ENCODE peak calls at places on chromosomes 13 and 19, in ten cellular contexts. One of them, this sample, is unnamed.

GRCh38 chr13:79448413-79448812 is 32.5 kb upstream of the NDFIP2 start:
- DNase-seq in natural killer cell: no peak
- DNase-seq in glutamatergic neuron: no peak
- DNase-seq in NT2/D1: no peak
- DNase-seq in activated CD4-positive, alpha-beta T cell treated with anti-CD3 and anti-CD28 coated beads for 4 hours: no peak
- DNase-seq in anterior cingulate cortex: no peak
- DNase-seq in T-cell: no peak
- DNase-seq in amniotic epithelial cell: no peak
- DNase-seq in breast epithelium: no peak
- DNase-seq in BE2C: no peak
- DNase-seq in this sample: no peak

GRCh38 chr19:9329999-9330398 is 6.0 kb downstream of the ZNF559 start:
- DNase-seq in natural killer cell: no peak
- DNase-seq in glutamatergic neuron: no peak
- DNase-seq in BE2C: no peak
- DNase-seq in activated CD4-positive, alpha-beta T cell treated with anti-CD3 and anti-CD28 coated beads for 4 hours: no peak
- DNase-seq in breast epithelium: no peak
- DNase-seq in amniotic epithelial cell: peak
- DNase-seq in anterior cingulate cortex: no peak
- DNase-seq in T-cell: no peak
- DNase-seq in NT2/D1: no peak
- DNase-seq in this sample: no peak

GRCh38 chr13:67217914-67218313 is 12.2 kb downstream of the PCDH9 start:
- DNase-seq in BE2C: no peak
- DNase-seq in NT2/D1: no peak
- DNase-seq in glutamatergic neuron: no peak
- DNase-seq in natural killer cell: no peak
- DNase-seq in amniotic epithelial cell: no peak
- DNase-seq in activated CD4-positive, alpha-beta T cell treated with anti-CD3 and anti-CD28 coated beads for 4 hours: no peak
- DNase-seq in breast epithelium: no peak
- DNase-seq in anterior cingulate cortex: no peak
- DNase-seq in T-cell: no peak
- DNase-seq in this sample: no peak

GRCh38 chr13:45751882-45752281 is 49.8 kb downstream of the CBY2 start:
- DNase-seq in T-cell: no peak
- DNase-seq in BE2C: no peak
- DNase-seq in anterior cingulate cortex: no peak
- DNase-seq in activated CD4-positive, alpha-beta T cell treated with anti-CD3 and anti-CD28 coated beads for 4 hours: no peak
- DNase-seq in NT2/D1: no peak
- DNase-seq in amniotic epithelial cell: no peak
- DNase-seq in natural killer cell: no peak
- DNase-seq in glutamatergic neuron: no peak
- DNase-seq in breast epithelium: no peak
- DNase-seq in this sample: no peak

GRCh38 chr19:30060872-30061556 is 119.0 kb downstream of the URI1 start:
- DNase-seq in T-cell: no peak
- DNase-seq in anterior cingulate cortex: no peak
- DNase-seq in amniotic epithelial cell: no peak
- DNase-seq in activated CD4-positive, alpha-beta T cell treated with anti-CD3 and anti-CD28 coated beads for 4 hours: no peak
- DNase-seq in glutamatergic neuron: no peak
- DNase-seq in BE2C: no peak
- DNase-seq in NT2/D1: no peak
- DNase-seq in natural killer cell: no peak
- DNase-seq in breast epithelium: no peak
- DNase-seq in this sample: no peak

GRCh38 chr13:113013878-113014751 is 45.1 kb downstream of the MCF2L start:
- DNase-seq in amniotic epithelial cell: no peak
- DNase-seq in NT2/D1: no peak
- DNase-seq in anterior cingulate cortex: no peak
- DNase-seq in natural killer cell: no peak
- DNase-seq in BE2C: no peak
- DNase-seq in breast epithelium: no peak
- DNase-seq in activated CD4-positive, alpha-beta T cell treated with anti-CD3 and anti-CD28 coated beads for 4 hours: no peak
- DNase-seq in T-cell: no peak
- DNase-seq in glutamatergic neuron: peak
- DNase-seq in this sample: peak

GRCh38 chr19:8611890-8612806 is 1.6 kb upstream of the ADAMTS10 start:
- DNase-seq in amniotic epithelial cell: peak
- DNase-seq in NT2/D1: peak
- DNase-seq in activated CD4-positive, alpha-beta T cell treated with anti-CD3 and anti-CD28 coated beads for 4 hours: no peak
- DNase-seq in T-cell: no peak
- DNase-seq in anterior cingulate cortex: no peak
- DNase-seq in natural killer cell: no peak
- DNase-seq in breast epithelium: no peak
- DNase-seq in BE2C: no peak
- DNase-seq in glutamatergic neuron: no peak
- DNase-seq in this sample: no peak

GRCh38 chr13:47085346-47085745 is 188.5 kb upstream of the HTR2A start:
- DNase-seq in T-cell: no peak
- DNase-seq in glutamatergic neuron: no peak
- DNase-seq in activated CD4-positive, alpha-beta T cell treated with anti-CD3 and anti-CD28 coated beads for 4 hours: no peak
- DNase-seq in breast epithelium: no peak
- DNase-seq in NT2/D1: no peak
- DNase-seq in natural killer cell: no peak
- DNase-seq in amniotic epithelial cell: peak
- DNase-seq in BE2C: no peak
- DNase-seq in anterior cingulate cortex: no peak
- DNase-seq in this sample: no peak

GRCh38 chr13:100300708-100301107 is 211.8 kb downstream of the PCCA start:
- DNase-seq in anterior cingulate cortex: no peak
- DNase-seq in amniotic epithelial cell: no peak
- DNase-seq in activated CD4-positive, alpha-beta T cell treated with anti-CD3 and anti-CD28 coated beads for 4 hours: no peak
- DNase-seq in breast epithelium: no peak
- DNase-seq in BE2C: peak
- DNase-seq in glutamatergic neuron: peak
- DNase-seq in T-cell: no peak
- DNase-seq in NT2/D1: no peak
- DNase-seq in natural killer cell: no peak
- DNase-seq in this sample: peak

GRCh38 chr13:114166381-114167131 is 12.5 kb upstream of the CFAP97D2 start:
- DNase-seq in breast epithelium: peak
- DNase-seq in BE2C: no peak
- DNase-seq in glutamatergic neuron: no peak
- DNase-seq in activated CD4-positive, alpha-beta T cell treated with anti-CD3 and anti-CD28 coated beads for 4 hours: no peak
- DNase-seq in T-cell: no peak
- DNase-seq in natural killer cell: no peak
- DNase-seq in amniotic epithelial cell: no peak
- DNase-seq in NT2/D1: no peak
- DNase-seq in anterior cingulate cortex: peak
- DNase-seq in this sample: no peak

GRCh38 chr19:21691656-21692055 is 75.7 kb downstream of the ZNF100 start:
- DNase-seq in breast epithelium: no peak
- DNase-seq in glutamatergic neuron: no peak
- DNase-seq in anterior cingulate cortex: no peak
- DNase-seq in BE2C: no peak
- DNase-seq in natural killer cell: no peak
- DNase-seq in activated CD4-positive, alpha-beta T cell treated with anti-CD3 and anti-CD28 coated beads for 4 hours: no peak
- DNase-seq in T-cell: no peak
- DNase-seq in amniotic epithelial cell: no peak
- DNase-seq in NT2/D1: no peak
- DNase-seq in this sample: no peak

GRCh38 chr13:21458457-21458815 is 667 bp downstream of the ZDHHC20 start:
- DNase-seq in amniotic epithelial cell: no peak
- DNase-seq in NT2/D1: no peak
- DNase-seq in activated CD4-positive, alpha-beta T cell treated with anti-CD3 and anti-CD28 coated beads for 4 hours: peak
- DNase-seq in T-cell: peak
- DNase-seq in anterior cingulate cortex: no peak
- DNase-seq in BE2C: peak
- DNase-seq in breast epithelium: peak
- DNase-seq in glutamatergic neuron: peak
- DNase-seq in natural killer cell: no peak
- DNase-seq in this sample: peak

GRCh38 chr19:46482645-46483044 is 11.3 kb upstream of the PNMA8A start:
- DNase-seq in T-cell: no peak
- DNase-seq in glutamatergic neuron: no peak
- DNase-seq in NT2/D1: no peak
- DNase-seq in breast epithelium: no peak
- DNase-seq in amniotic epithelial cell: peak
- DNase-seq in BE2C: no peak
- DNase-seq in anterior cingulate cortex: no peak
- DNase-seq in natural killer cell: no peak
- DNase-seq in activated CD4-positive, alpha-beta T cell treated with anti-CD3 and anti-CD28 coated beads for 4 hours: no peak
- DNase-seq in this sample: no peak

GRCh38 chr19:4345656-4346383 is 2.5 kb downstream of the MPND start:
- DNase-seq in anterior cingulate cortex: no peak
- DNase-seq in NT2/D1: no peak
- DNase-seq in natural killer cell: no peak
- DNase-seq in activated CD4-positive, alpha-beta T cell treated with anti-CD3 and anti-CD28 coated beads for 4 hours: no peak
- DNase-seq in breast epithelium: no peak
- DNase-seq in T-cell: no peak
- DNase-seq in BE2C: no peak
- DNase-seq in glutamatergic neuron: no peak
- DNase-seq in amniotic epithelial cell: no peak
- DNase-seq in this sample: no peak

GRCh38 chr19:13823256-13823655 is 28.0 kb downstream of the ZSWIM4 start:
- DNase-seq in activated CD4-positive, alpha-beta T cell treated with anti-CD3 and anti-CD28 coated beads for 4 hours: no peak
- DNase-seq in amniotic epithelial cell: no peak
- DNase-seq in T-cell: no peak
- DNase-seq in NT2/D1: no peak
- DNase-seq in BE2C: no peak
- DNase-seq in glutamatergic neuron: no peak
- DNase-seq in anterior cingulate cortex: no peak
- DNase-seq in natural killer cell: no peak
- DNase-seq in breast epithelium: no peak
- DNase-seq in this sample: no peak

GRCh38 chr19:15935167-15935702 is 906 bp upstream of the CYP4F11 start:
- DNase-seq in T-cell: no peak
- DNase-seq in natural killer cell: no peak
- DNase-seq in anterior cingulate cortex: no peak
- DNase-seq in NT2/D1: no peak
- DNase-seq in activated CD4-positive, alpha-beta T cell treated with anti-CD3 and anti-CD28 coated beads for 4 hours: no peak
- DNase-seq in glutamatergic neuron: no peak
- DNase-seq in amniotic epithelial cell: no peak
- DNase-seq in breast epithelium: no peak
- DNase-seq in BE2C: no peak
- DNase-seq in this sample: no peak

GRCh38 chr13:102402292-102402691 is 444 bp upstream of the FGF14 start:
- DNase-seq in activated CD4-positive, alpha-beta T cell treated with anti-CD3 and anti-CD28 coated beads for 4 hours: peak
- DNase-seq in natural killer cell: no peak
- DNase-seq in glutamatergic neuron: peak
- DNase-seq in BE2C: peak
- DNase-seq in NT2/D1: peak
- DNase-seq in T-cell: no peak
- DNase-seq in breast epithelium: no peak
- DNase-seq in amniotic epithelial cell: peak
- DNase-seq in anterior cingulate cortex: peak
- DNase-seq in this sample: peak

GRCh38 chr19:2811735-2812413 is 7.8 kb upstream of the ZNF554 start:
- DNase-seq in T-cell: no peak
- DNase-seq in BE2C: no peak
- DNase-seq in glutamatergic neuron: no peak
- DNase-seq in natural killer cell: no peak
- DNase-seq in amniotic epithelial cell: no peak
- DNase-seq in activated CD4-positive, alpha-beta T cell treated with anti-CD3 and anti-CD28 coated beads for 4 hours: no peak
- DNase-seq in anterior cingulate cortex: no peak
- DNase-seq in NT2/D1: no peak
- DNase-seq in breast epithelium: no peak
- DNase-seq in this sample: no peak

GRCh38 chr13:45367358-45367757 is 26.4 kb upstream of the TPT1 start:
- DNase-seq in T-cell: peak
- DNase-seq in glutamatergic neuron: no peak
- DNase-seq in anterior cingulate cortex: no peak
- DNase-seq in BE2C: no peak
- DNase-seq in amniotic epithelial cell: peak
- DNase-seq in NT2/D1: peak
- DNase-seq in activated CD4-positive, alpha-beta T cell treated with anti-CD3 and anti-CD28 coated beads for 4 hours: peak
- DNase-seq in natural killer cell: peak
- DNase-seq in breast epithelium: peak
- DNase-seq in this sample: no peak

GRCh38 chr13:98890186-98890585 is 87.7 kb downstream of the DOCK9 start:
- DNase-seq in NT2/D1: no peak
- DNase-seq in natural killer cell: no peak
- DNase-seq in breast epithelium: no peak
- DNase-seq in glutamatergic neuron: no peak
- DNase-seq in BE2C: peak
- DNase-seq in amniotic epithelial cell: peak
- DNase-seq in activated CD4-positive, alpha-beta T cell treated with anti-CD3 and anti-CD28 coated beads for 4 hours: peak
- DNase-seq in anterior cingulate cortex: no peak
- DNase-seq in T-cell: no peak
- DNase-seq in this sample: no peak

GRCh38 chr13:92804346-92804745 is 422.3 kb upstream of the GPC6 start:
- DNase-seq in activated CD4-positive, alpha-beta T cell treated with anti-CD3 and anti-CD28 coated beads for 4 hours: no peak
- DNase-seq in BE2C: no peak
- DNase-seq in glutamatergic neuron: no peak
- DNase-seq in natural killer cell: no peak
- DNase-seq in amniotic epithelial cell: peak
- DNase-seq in T-cell: no peak
- DNase-seq in breast epithelium: no peak
- DNase-seq in anterior cingulate cortex: no peak
- DNase-seq in NT2/D1: no peak
- DNase-seq in this sample: no peak

GRCh38 chr13:109494955-109495354 is 291.4 kb downstream of the IRS2 start:
- DNase-seq in glutamatergic neuron: no peak
- DNase-seq in anterior cingulate cortex: no peak
- DNase-seq in T-cell: no peak
- DNase-seq in NT2/D1: no peak
- DNase-seq in activated CD4-positive, alpha-beta T cell treated with anti-CD3 and anti-CD28 coated beads for 4 hours: no peak
- DNase-seq in amniotic epithelial cell: peak
- DNase-seq in natural killer cell: no peak
- DNase-seq in BE2C: no peak
- DNase-seq in breast epithelium: no peak
- DNase-seq in this sample: no peak

GRCh38 chr13:61575941-61576340 is 160.3 kb upstream of the PCDH20 start:
- DNase-seq in natural killer cell: no peak
- DNase-seq in breast epithelium: no peak
- DNase-seq in T-cell: no peak
- DNase-seq in anterior cingulate cortex: no peak
- DNase-seq in NT2/D1: no peak
- DNase-seq in amniotic epithelial cell: no peak
- DNase-seq in activated CD4-positive, alpha-beta T cell treated with anti-CD3 and anti-CD28 coated beads for 4 hours: no peak
- DNase-seq in BE2C: no peak
- DNase-seq in glutamatergic neuron: no peak
- DNase-seq in this sample: no peak

GRCh38 chr19:6753178-6754031 is 13.8 kb downstream of the SH2D3A start:
- DNase-seq in amniotic epithelial cell: peak
- DNase-seq in BE2C: peak
- DNase-seq in activated CD4-positive, alpha-beta T cell treated with anti-CD3 and anti-CD28 coated beads for 4 hours: peak
- DNase-seq in T-cell: peak
- DNase-seq in NT2/D1: peak
- DNase-seq in anterior cingulate cortex: no peak
- DNase-seq in breast epithelium: no peak
- DNase-seq in natural killer cell: peak
- DNase-seq in glutamatergic neuron: peak
- DNase-seq in this sample: peak

GRCh38 chr13:64078480-64078936 is 2662.9 kb upstream of the PCDH20 start:
- DNase-seq in glutamatergic neuron: peak
- DNase-seq in anterior cingulate cortex: no peak
- DNase-seq in activated CD4-positive, alpha-beta T cell treated with anti-CD3 and anti-CD28 coated beads for 4 hours: no peak
- DNase-seq in natural killer cell: no peak
- DNase-seq in BE2C: no peak
- DNase-seq in amniotic epithelial cell: no peak
- DNase-seq in breast epithelium: no peak
- DNase-seq in T-cell: no peak
- DNase-seq in NT2/D1: no peak
- DNase-seq in this sample: no peak

GRCh38 chr19:661427-662196 is 1.4 kb downstream of the RNF126 start:
- DNase-seq in glutamatergic neuron: no peak
- DNase-seq in T-cell: peak
- DNase-seq in natural killer cell: peak
- DNase-seq in activated CD4-positive, alpha-beta T cell treated with anti-CD3 and anti-CD28 coated beads for 4 hours: peak
- DNase-seq in anterior cingulate cortex: no peak
- DNase-seq in BE2C: no peak
- DNase-seq in amniotic epithelial cell: no peak
- DNase-seq in NT2/D1: no peak
- DNase-seq in breast epithelium: no peak
- DNase-seq in this sample: no peak

GRCh38 chr13:89066868-89067466 is 1395.8 kb downstream of the SLITRK5 start:
- DNase-seq in anterior cingulate cortex: no peak
- DNase-seq in T-cell: peak
- DNase-seq in glutamatergic neuron: no peak
- DNase-seq in breast epithelium: no peak
- DNase-seq in activated CD4-positive, alpha-beta T cell treated with anti-CD3 and anti-CD28 coated beads for 4 hours: peak
- DNase-seq in amniotic epithelial cell: peak
- DNase-seq in BE2C: peak
- DNase-seq in NT2/D1: peak
- DNase-seq in natural killer cell: no peak
- DNase-seq in this sample: peak

GRCh38 chr19:3880471-3881271 is at the start of gene ATCAY:
- DNase-seq in anterior cingulate cortex: no peak
- DNase-seq in breast epithelium: no peak
- DNase-seq in activated CD4-positive, alpha-beta T cell treated with anti-CD3 and anti-CD28 coated beads for 4 hours: no peak
- DNase-seq in glutamatergic neuron: peak
- DNase-seq in BE2C: peak
- DNase-seq in T-cell: no peak
- DNase-seq in NT2/D1: peak
- DNase-seq in natural killer cell: no peak
- DNase-seq in amniotic epithelial cell: no peak
- DNase-seq in this sample: peak